ENCODE peak calls at places on chromosomes 16 and 17, in four cellular contexts. C is SK-N-SH, H is K562, J is HepG2. F is an unnamed sample.

GRCh38 chr16:1098266-1098991 is 2.4 kb upstream of the C1QTNF8 start:
- DNase-seq in J (no peak), H (no peak), C (no peak), F (no peak)

GRCh38 chr16:57379579-57379978 is 7.3 kb downstream of the CX3CL1 start:
- DNase-seq in C (peak; percentile 72), H (no peak), J (no peak), F (no peak)

GRCh38 chr17:31792007-31792585 is 66.9 kb downstream of the COPRS start:
- DNase-seq in C (no peak), J (no peak), H (no peak), F (no peak)

GRCh38 chr17:17641621-17642409 is 39.4 kb upstream of the RAI1 start:
- DNase-seq in J (peak; percentile 74), H (peak; percentile 56), C (peak; percentile 74), F (peak; percentile 73)

GRCh38 chr17:78128616-78129384 is at the start of gene TMC6:
- DNase-seq in C (peak; percentile 93), J (peak; percentile 87), H (peak; percentile 93), F (peak; percentile 64)

GRCh38 chr16:77111057-77111456 is 79.9 kb upstream of the MON1B start:
- DNase-seq in J (no peak), C (no peak), H (no peak), F (no peak)

GRCh38 chr16:3606441-3606840 is 5.0 kb downstream of the SLX4 start:
- DNase-seq in J (no peak), H (no peak), C (no peak), F (no peak)

GRCh38 chr16:85281181-85281580 is 168.9 kb upstream of the CIBAR2 start:
- DNase-seq in J (no peak), C (no peak), H (no peak), F (no peak)

GRCh38 chr17:42819939-42820535 is 4.0 kb downstream of the BECN1 start:
- DNase-seq in C (peak; percentile 70), H (peak; percentile 64), J (peak; percentile 88), F (peak; percentile 21)

GRCh38 chr16:47873434-47873833 is 282.4 kb downstream of the ABCC12 start:
- DNase-seq in H (peak; percentile 28), C (no peak), J (peak; percentile 11), F (no peak)

GRCh38 chr16:74297296-74297665 is 667 bp downstream of the PSMD7 start:
- DNase-seq in J (peak; percentile 24), H (peak; percentile 27), C (peak; percentile 56), F (no peak)

GRCh38 chr16:84555418-84556196 is 51.1 kb upstream of the MEAK7 start:
- DNase-seq in H (no peak), J (no peak), C (no peak), F (no peak)

GRCh38 chr17:27269978-27270377 is 23.9 kb upstream of the WSB1 start:
- DNase-seq in C (no peak), J (no peak), H (no peak), F (no peak)

GRCh38 chr16:89365044-89365467 is 125.3 kb downstream of the ANKRD11 start:
- DNase-seq in J (no peak), C (peak; percentile 24), H (no peak), F (no peak)

GRCh38 chr16:9050102-9050830 is 41.2 kb upstream of the HAPSTR1 start:
- DNase-seq in J (peak; percentile 52), C (peak; percentile 22), H (peak; percentile 53), F (no peak)

GRCh38 chr17:77076046-77076882 is 64.5 kb upstream of the SEC14L1 start:
- DNase-seq in H (no peak), J (no peak), C (no peak), F (no peak)

GRCh38 chr16:86722970-86723369 is 144.6 kb downstream of the FOXL1 start:
- DNase-seq in C (no peak), J (no peak), H (no peak), F (no peak)

GRCh38 chr17:561118-561517 is 153.5 kb downstream of the VPS53 start:
- DNase-seq in J (no peak), C (no peak), H (no peak), F (no peak)

GRCh38 chr17:53033297-53033696 is 789.4 kb upstream of the KIF2B start:
- DNase-seq in H (no peak), J (peak; percentile 30), C (no peak), F (no peak)

GRCh38 chr17:53032861-53033271 is 789.9 kb upstream of the KIF2B start:
- DNase-seq in H (no peak), J (peak; percentile 71), C (peak; percentile 21), F (peak; percentile 4)
- TF ChIP-seq ELF1 in H (no peak), J (no peak), C (no peak), F (no peak)

GRCh38 chr17:75475144-75475835 is 18.9 kb downstream of the TMEM94 start:
- DNase-seq in C (no peak), H (no peak), J (no peak), F (no peak)
- TF ChIP-seq CTCF in C (no peak), H (no peak), J (no peak), F (no peak)

GRCh38 chr17:28744802-28745051 is 916 bp downstream of the TRAF4 start:
- DNase-seq in H (peak; percentile 20), J (no peak), C (no peak), F (no peak)

GRCh38 chr17:28744104-28744801 is 442 bp downstream of the TRAF4 start:
- DNase-seq in C (peak; percentile 91), J (peak; percentile 71), H (peak; percentile 87), F (no peak)

GRCh38 chr17:28745777-28746473 is 2.1 kb downstream of the TRAF4 start:
- DNase-seq in J (no peak), C (no peak), H (no peak), F (no peak)

GRCh38 chr17:28746611-28747045 is 2.8 kb downstream of the TRAF4 start:
- DNase-seq in C (no peak), J (no peak), H (peak; percentile 33), F (no peak)

GRCh38 chr17:28745052-28745776 is 1.4 kb downstream of the TRAF4 start:
- DNase-seq in C (peak; percentile 58), J (peak; percentile 90), H (peak; percentile 41), F (no peak)
- TF ChIP-seq MAX in C (no peak), J (peak; percentile 70), H (no peak), F (no peak)

GRCh38 chr17:80892019-80892855 is 99.4 kb upstream of the CHMP6 start:
- DNase-seq in J (no peak), H (peak; percentile 88), C (no peak), F (peak; percentile 91)
- TF ChIP-seq ELF1 in J (no peak), H (peak; percentile 36), C (no peak), F (no peak)

DNA sequence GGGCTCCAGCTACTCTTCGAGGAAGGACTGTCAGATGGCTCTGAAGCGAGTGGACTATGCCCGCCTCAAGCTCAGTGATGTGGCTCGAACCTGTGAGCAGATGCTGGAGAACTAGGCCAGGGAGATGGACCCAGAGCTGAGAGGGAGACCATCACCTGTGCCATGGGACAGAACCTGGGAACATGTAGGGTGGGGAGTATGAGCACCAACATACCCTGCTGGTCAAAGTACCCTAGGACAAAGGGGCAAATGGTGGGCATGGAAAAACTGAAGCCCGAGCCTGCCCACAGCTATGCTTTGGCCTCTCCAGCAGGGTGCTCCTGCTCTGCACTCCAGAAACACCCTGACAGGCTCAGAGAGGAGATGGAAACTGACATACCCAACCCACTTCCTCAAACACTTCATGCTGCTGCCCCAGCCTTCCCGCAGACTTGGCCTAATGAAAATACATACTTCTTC is 1.9 kb downstream of the MED11 start:
- DNase-seq in J (peak; percentile 37), H (no peak), C (no peak), F (no peak)
- TF ChIP-seq CTCF in J (peak; percentile 60), H (no peak), C (no peak), F (no peak)

GRCh38 chr17:16419074-16419928 is 3.9 kb downstream of the TRPV2 start:
- DNase-seq in H (peak; percentile 59), C (peak; percentile 78), J (peak; percentile 54), F (no peak)

GRCh38 chr17:16417896-16418683 is 2.7 kb downstream of the TRPV2 start:
- DNase-seq in H (no peak), C (no peak), J (no peak), F (no peak)

GRCh38 chr17:16418684-16419066 is 3.3 kb downstream of the TRPV2 start:
- DNase-seq in H (no peak), J (no peak), C (no peak), F (no peak)

GRCh38 chr17:16417399-16417798 is 2.0 kb downstream of the TRPV2 start:
- DNase-seq in C (no peak), J (no peak), H (no peak), F (no peak)

GRCh38 chr17:16419929-16420271 is 4.5 kb downstream of the TRPV2 start:
- DNase-seq in J (no peak), H (no peak), C (no peak), F (no peak)
- TF ChIP-seq MAX in J (no peak), H (no peak), C (no peak), F (no peak)

GRCh38 chr16:50467559-50467942 is 80.6 kb upstream of the NKD1 start:
- DNase-seq in C (no peak), H (no peak), J (no peak), F (no peak)

GRCh38 chr16:50469121-50469743 is 79.0 kb upstream of the NKD1 start:
- DNase-seq in J (no peak), H (no peak), C (no peak), F (no peak)

GRCh38 chr16:50468749-50469078 is 79.5 kb upstream of the NKD1 start:
- DNase-seq in H (no peak), C (no peak), J (no peak), F (no peak)

GRCh38 chr16:50469744-50470301 is 78.4 kb upstream of the NKD1 start:
- DNase-seq in H (no peak), J (no peak), C (no peak), F (no peak)

DNA sequence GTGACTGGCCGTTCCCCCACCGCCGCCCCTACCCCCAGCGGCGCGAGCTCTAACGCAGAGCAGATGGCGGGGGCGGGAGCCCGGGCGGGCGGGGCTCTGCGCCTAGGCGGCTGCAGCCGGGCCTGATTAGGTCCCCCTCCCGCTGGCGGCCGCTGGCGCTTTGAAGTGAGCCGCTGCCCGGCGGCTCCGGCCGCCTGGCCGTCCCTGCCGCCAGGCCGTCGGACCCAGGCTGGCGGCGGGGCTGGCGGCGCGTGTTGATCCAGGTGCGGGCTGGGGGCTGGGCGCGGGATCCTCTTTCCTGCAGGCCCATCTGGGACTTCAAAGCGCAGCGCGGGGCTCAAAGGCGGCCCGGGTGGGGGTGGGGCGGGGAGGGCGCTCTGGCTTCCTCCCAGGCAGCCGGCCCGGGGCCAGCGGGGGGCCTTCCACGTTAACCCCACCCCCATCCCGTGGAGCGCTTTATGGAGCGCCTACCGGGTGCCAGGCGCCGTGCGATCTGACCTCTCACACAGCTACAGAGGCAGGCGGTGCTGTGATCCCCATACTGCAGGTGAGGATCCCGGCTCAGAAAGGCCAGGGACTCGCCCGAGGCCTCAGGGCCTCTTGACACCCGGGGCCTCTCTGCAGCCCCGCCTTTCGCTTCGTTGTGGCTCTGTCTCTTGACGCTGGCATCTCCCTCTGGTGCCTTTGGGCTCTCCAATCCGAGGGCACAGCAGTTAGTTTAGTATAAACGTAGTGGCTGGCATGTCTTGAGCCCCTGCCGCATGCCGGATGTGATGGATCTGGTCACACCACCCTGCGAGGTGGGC is 80.0 kb upstream of the NKD1 start:
- DNase-seq in J (peak; percentile 97), H (peak; percentile 81), C (peak; percentile 94), F (no peak)
- TF ChIP-seq ELF1 in J (peak; percentile 51), H (no peak), C (no peak), F (no peak)

DNA sequence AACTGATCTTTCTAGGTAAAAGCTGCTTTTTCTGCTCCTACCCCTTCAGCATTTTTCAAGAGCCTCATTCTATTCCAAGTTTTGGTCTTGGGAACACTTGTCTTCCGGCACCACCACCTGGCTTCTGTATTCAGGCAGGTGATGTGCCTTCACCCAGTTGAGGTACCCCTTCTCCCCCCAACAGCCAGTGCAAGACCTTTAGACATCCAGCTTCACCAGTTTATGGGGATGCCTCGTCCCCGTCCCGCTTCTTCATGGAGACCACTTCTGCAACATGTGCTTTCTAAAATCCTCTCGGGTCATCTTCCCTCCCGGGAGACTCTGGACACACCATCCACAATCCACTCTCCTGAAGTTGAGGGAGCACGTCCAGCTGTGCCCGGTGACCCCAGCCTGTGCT is 69.9 kb downstream of the SRCIN1 start:
- DNase-seq in H (no peak), J (no peak), C (no peak), F (no peak)
- TF ChIP-seq CTCF in H (no peak), J (no peak), C (no peak), F (no peak)

F was measured in HCT116.